ENCODE peak calls at places on chromosomes 4 and X, in six cellular contexts. A is hepatocyte, T is osteocyte, V is GF-D8, W is left cardiac atrium, O is Kasumi-1. N is an unnamed sample.

GRCh38 chr4:81084624-81085023 is 54.1 kb downstream of the BMP3 start:
- DNase-seq in O (no peak), A (no peak), V (no peak), T (no peak), W (no peak), N (no peak)

GRCh38 chr4:6058531-6059374 is 40.5 kb upstream of the C4orf50 start:
- DNase-seq in O (no peak), V (no peak), T (no peak), A (no peak), W (no peak), N (no peak)

GRCh38 chr4:57037982-57038604 is 59.4 kb downstream of the POLR2B start:
- DNase-seq in T (no peak), O (peak; percentile 60), A (peak; percentile 79), W (peak; percentile 64), V (peak; percentile 2), N (peak; percentile 53)

GRCh38 chr4:89173336-89174090 is 62.2 kb downstream of the TIGD2 start:
- DNase-seq in T (no peak), W (no peak), O (no peak), V (no peak), A (no peak), N (no peak)

GRCh38 chrX:80335062-80335830 is 85.0 kb upstream of the TENT5D start:
- DNase-seq in T (no peak), O (no peak), V (no peak), A (peak; percentile 84), W (peak; percentile 41), N (no peak)

GRCh38 chr4:70183168-70183939 is 12.2 kb upstream of the ODAM start:
- DNase-seq in O (peak; percentile 69), V (no peak), W (no peak), A (peak; percentile 79), T (no peak), N (peak; percentile 76)

GRCh38 chr4:99324361-99324760 is 3.2 kb upstream of the ADH1B start:
- DNase-seq in T (no peak), A (no peak), W (no peak), V (no peak), O (no peak), N (no peak)

GRCh38 chr4:145937990-145938611 is 522 bp downstream of the ZNF827 start:
- DNase-seq in T (no peak), A (peak; percentile 63), W (no peak), O (peak; percentile 27), V (no peak), N (peak; percentile 73)

GRCh38 chrX:69137371-69137881 is 27.8 kb downstream of the PJA1 start:
- DNase-seq in O (no peak), W (no peak), T (no peak), V (no peak), A (peak; percentile 33), N (no peak)

GRCh38 chr4:75634951-75635350 is 4.6 kb upstream of the CDKL2 start:
- DNase-seq in O (no peak), W (no peak), T (no peak), A (no peak), V (no peak), N (no peak)

GRCh38 chrX:55098691-55099090 is 9.9 kb downstream of the PAGE2 start:
- DNase-seq in A (no peak), O (no peak), T (no peak), W (no peak), V (no peak), N (no peak)

GRCh38 chr4:6049972-6050371 is 31.7 kb upstream of the C4orf50 start:
- DNase-seq in O (no peak), T (no peak), V (no peak), A (no peak), W (no peak), N (no peak)

GRCh38 chrX:96407501-96407900 is 277.1 kb upstream of the DIAPH2 start:
- DNase-seq in V (no peak), A (peak; percentile 55), W (no peak), T (no peak), O (no peak), N (no peak)

GRCh38 chrX:107448625-107449468 is 605 bp upstream of the FRMPD3 start:
- DNase-seq in O (peak; percentile 4), V (no peak), W (no peak), A (peak; percentile 34), T (no peak), N (peak; percentile 58)

GRCh38 chr4:84597450-84597849 is 14.5 kb downstream of the CDS1 start:
- DNase-seq in A (peak; percentile 25), O (no peak), T (no peak), W (no peak), V (no peak), N (no peak)

GRCh38 chr4:158446106-158446505 is 75.6 kb upstream of the RXFP1 start:
- DNase-seq in V (no peak), A (no peak), T (no peak), W (no peak), O (no peak), N (no peak)

GRCh38 chrX:34365482-34365881 is 233.4 kb upstream of the FAM47A start:
- DNase-seq in T (no peak), W (no peak), O (peak; percentile 26), V (no peak), A (peak; percentile 43), N (peak; percentile 3)

GRCh38 chr4:98092833-98093439 is 50.3 kb downstream of the STPG2 start:
- DNase-seq in A (peak; percentile 39), W (no peak), V (no peak), O (peak; percentile 26), T (no peak), N (peak; percentile 51)

GRCh38 chr4:113838421-113838820 is 76.9 kb upstream of the CAMK2D start:
- DNase-seq in A (no peak), V (no peak), T (no peak), O (no peak), W (no peak), N (no peak)

GRCh38 chrX:119272882-119273806 is 37.1 kb downstream of the PGRMC1 start:
- DNase-seq in A (peak; percentile 23), W (peak; percentile 50), T (peak; percentile 84), V (no peak), O (no peak), N (no peak)

N was measured in NAMALWA.